ENCODE peak calls at places on chromosomes 16 and 17, in six cellular contexts. V is A549; J is putamen; Q is stimulated activated CD4-positive, alpha-beta T cell treated with anti-CD3 and anti-CD28 coated beads, TNF-alpha, amount 100 ng/mL, for 4 hours; F is HT1080; Y is sciatic nerve. N is an unnamed sample.

GRCh38 chr16:83705856-83706255 is 101.9 kb upstream of the HSBP1 start:
- DNase-seq in Y (no peak), J (no peak), Q (no peak), F (no peak), V (no peak), N (no peak)

GRCh38 chr17:3911271-3912053 is 4.8 kb downstream of the P2RX1 start:
- DNase-seq in J (no peak), Q (peak), V (no peak), Y (no peak), F (no peak), N (no peak)

GRCh38 chr17:77400445-77400870 is 259.7 kb downstream of the SEC14L1 start:
- DNase-seq in V (no peak), Y (no peak), F (no peak), Q (peak), J (no peak), N (no peak)

GRCh38 chr17:17783121-17783824 is 53.5 kb downstream of the SREBF1 start:
- DNase-seq in Y (no peak), V (no peak), Q (peak), J (peak), F (no peak), N (no peak)

GRCh38 chr17:82647593-82648164 is 565 bp downstream of the WDR45B start:
- DNase-seq in F (no peak), Q (peak), Y (peak), V (no peak), J (no peak), N (peak)

GRCh38 chr17:78884876-78885667 is 17.9 kb downstream of the CEP295NL start:
- DNase-seq in V (no peak), Q (no peak), F (no peak), J (no peak), Y (no peak), N (no peak)

GRCh38 chr17:81961554-81962498 is 839 bp upstream of the NOTUM start:
- DNase-seq in V (no peak), J (no peak), Q (no peak), Y (no peak), F (no peak), N (no peak)

GRCh38 chr17:74305865-74306654 is 20.0 kb upstream of the KIF19 start:
- DNase-seq in F (no peak), J (peak), Q (no peak), V (peak), Y (no peak), N (no peak)

GRCh38 chr17:2081564-2081963 is 26.7 kb downstream of the HIC1 start:
- DNase-seq in J (no peak), Q (no peak), F (peak), Y (no peak), V (no peak), N (no peak)

GRCh38 chr16:71513302-71513701 is 12.9 kb upstream of the CHST4 start:
- DNase-seq in J (no peak), V (no peak), Q (no peak), Y (no peak), F (no peak), N (no peak)

GRCh38 chr16:9597967-9598730 is 506.7 kb downstream of the HAPSTR1 start:
- DNase-seq in F (no peak), J (peak), Y (no peak), Q (no peak), V (no peak), N (no peak)

N was measured in mesothelial cell of epicardium.